ENCODE peak calls at places on chromosomes 16 and 17, in four cellular contexts. H is uterus, T is neural progenitor cell, Q is coronary artery. J is an unnamed sample.

GRCh38 chr17:73575470-73576235 is 68.6 kb downstream of the SDK2 start:
- DNase-seq in H (no peak), Q (no peak), T (no peak), J (no peak)

GRCh38 chr17:55571095-55571494 is 59.8 kb upstream of the SMIM36 start:
- DNase-seq in T (no peak), Q (no peak), H (no peak), J (no peak)

GRCh38 chr16:57486858-57487834 is 853 bp upstream of the DOK4 start:
- DNase-seq in Q (no peak), T (no peak), H (no peak), J (no peak)

GRCh38 chr16:46765050-46765449 is 16.9 kb upstream of the MYLK3 start:
- DNase-seq in H (no peak), T (no peak), Q (no peak), J (peak)

GRCh38 chr16:66087308-66087707 is 279.2 kb upstream of the CDH5 start:
- DNase-seq in Q (no peak), T (no peak), H (no peak), J (no peak)

GRCh38 chr16:87350681-87351319 is 32.8 kb downstream of the FBXO31 start:
- DNase-seq in T (no peak), H (no peak), Q (no peak), J (no peak)

GRCh38 chr17:76579281-76579680 is 6.4 kb downstream of the ST6GALNAC2 start:
- DNase-seq in T (no peak), H (no peak), Q (no peak), J (no peak)

GRCh38 chr17:39187152-39187830 is 10.2 kb downstream of the CACNB1 start:
- DNase-seq in T (no peak), Q (no peak), H (no peak), J (no peak)

GRCh38 chr17:3573246-3574100 is 15.9 kb upstream of the TRPV3 start:
- DNase-seq in Q (no peak), T (no peak), H (no peak), J (no peak)

GRCh38 chr17:31787857-31788570 is 71.0 kb downstream of the COPRS start:
- DNase-seq in H (peak), Q (peak), T (no peak), J (no peak)

GRCh38 chr16:50683689-50684374 is 2.7 kb upstream of the SNX20 start:
- DNase-seq in T (no peak), Q (no peak), H (no peak), J (no peak)

GRCh38 chr17:82819015-82819414 is 20.8 kb downstream of the ZNF750 start:
- DNase-seq in H (no peak), T (no peak), Q (no peak), J (no peak)

GRCh38 chr16:69105501-69106361 is at the start of gene HAS3:
- DNase-seq in Q (no peak), T (peak), H (no peak), J (peak)

GRCh38 chr17:47692895-47693666 is 880 bp upstream of the TBKBP1 start:
- DNase-seq in H (no peak), Q (no peak), T (no peak), J (no peak)

GRCh38 chr16:5010576-5011329 is 23.0 kb downstream of the NAGPA start:
- DNase-seq in T (peak), H (no peak), Q (no peak), J (no peak)

GRCh38 chr16:65889533-65889966 is 476.9 kb upstream of the CDH5 start:
- DNase-seq in T (no peak), H (no peak), Q (no peak), J (peak)

GRCh38 chr17:82408288-82408937 is 9.7 kb upstream of the HEXD start:
- DNase-seq in H (no peak), Q (no peak), T (no peak), J (peak)

GRCh38 chr16:70454221-70455034 is at the start of gene FCSK:
- DNase-seq in Q (no peak), H (peak), T (peak), J (peak)
- H3K27ac ChIP-seq in Q (peak), H (peak), T (peak), J (peak)

GRCh38 chr17:63919311-63919723 is 678 bp upstream of the GH1 start:
- DNase-seq in T (peak), H (peak), Q (no peak), J (peak)
- H3K27ac ChIP-seq in T (no peak), H (no peak), Q (no peak), J (no peak)

GRCh38 chr17:1787301-1787902 is 25.5 kb downstream of the SERPINF1 start:
- DNase-seq in H (peak), Q (peak), T (no peak), J (no peak)
- H3K27ac ChIP-seq in H (peak), Q (peak), T (no peak), J (no peak)

GRCh38 chr16:1078579-1079021 is 6.1 kb downstream of the SSTR5 start:
- DNase-seq in H (no peak), T (no peak), Q (peak), J (peak)
- H3K27ac ChIP-seq in H (no peak), T (no peak), Q (peak), J (peak)

DNA sequence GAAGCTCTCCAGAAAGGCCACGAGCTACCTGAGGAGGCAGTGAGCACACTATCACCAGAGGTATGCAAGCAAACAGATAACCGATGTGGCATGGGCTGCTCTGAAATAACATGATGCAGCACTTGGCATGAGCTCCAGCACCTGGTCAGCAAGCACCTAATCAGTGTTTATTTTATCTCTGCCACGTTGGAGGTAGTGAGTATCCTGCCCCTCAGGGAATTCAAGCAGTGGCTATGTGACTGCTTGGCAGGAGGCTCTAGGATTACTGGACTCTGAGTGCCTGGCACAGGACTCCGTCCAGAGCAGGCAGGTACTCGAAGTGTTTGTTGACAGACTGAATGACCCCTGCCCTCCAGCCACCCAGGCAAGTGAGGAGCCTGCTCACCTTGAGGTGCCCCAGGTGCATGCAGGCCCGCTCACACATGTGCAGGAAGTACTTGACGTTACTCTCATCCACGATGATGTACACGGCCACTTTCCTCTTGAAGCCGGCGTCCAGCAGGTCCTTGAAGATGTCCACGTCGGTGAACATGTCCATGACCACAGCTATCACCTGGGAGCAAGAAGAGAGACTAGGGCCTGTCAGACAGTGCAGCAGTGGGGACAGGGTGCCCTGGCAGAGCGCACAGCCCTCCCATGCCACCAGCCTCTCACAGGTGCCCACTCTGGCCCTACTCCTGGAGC is 16.6 kb downstream of the FAM83G start:
- DNase-seq in Q (no peak), T (no peak), H (no peak), J (no peak)
- H3K27ac ChIP-seq in Q (no peak), T (no peak), H (no peak), J (no peak)

DNA sequence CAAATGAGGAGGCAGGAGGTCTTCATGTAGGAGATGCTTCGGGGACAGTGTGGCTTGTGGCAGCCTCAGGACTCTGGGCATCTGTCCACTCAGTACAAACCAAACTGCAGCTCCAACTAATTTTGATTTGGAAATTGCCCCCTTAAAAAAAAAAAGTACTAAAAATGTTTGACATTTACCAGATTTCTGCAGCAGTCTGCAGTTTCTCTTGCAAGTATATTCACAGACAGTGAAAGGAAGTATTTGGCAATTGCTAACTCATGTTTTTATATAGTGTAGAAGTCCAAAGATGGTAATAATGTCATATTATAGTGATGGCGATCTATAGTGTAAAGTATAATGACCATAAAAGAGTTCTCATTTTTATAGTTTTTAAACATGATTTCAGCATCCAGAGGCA is 218.6 kb downstream of the PRKCA start:
- DNase-seq in T (no peak), H (no peak), Q (no peak), J (no peak)
- H3K27ac ChIP-seq in T (no peak), H (peak), Q (no peak), J (no peak)

GRCh38 chr16:52631711-52632110 is 84.8 kb upstream of the TOX3 start:
- DNase-seq in Q (no peak), H (no peak), T (no peak), J (no peak)

GRCh38 chr16:52634101-52634500 is 87.2 kb upstream of the TOX3 start:
- DNase-seq in Q (no peak), T (no peak), H (no peak), J (no peak)

GRCh38 chr16:52630711-52631110 is 83.8 kb upstream of the TOX3 start:
- DNase-seq in H (no peak), Q (no peak), T (no peak), J (no peak)

GRCh38 chr16:52634528-52634927 is 87.6 kb upstream of the TOX3 start:
- DNase-seq in H (no peak), Q (no peak), T (no peak), J (no peak)

DNA sequence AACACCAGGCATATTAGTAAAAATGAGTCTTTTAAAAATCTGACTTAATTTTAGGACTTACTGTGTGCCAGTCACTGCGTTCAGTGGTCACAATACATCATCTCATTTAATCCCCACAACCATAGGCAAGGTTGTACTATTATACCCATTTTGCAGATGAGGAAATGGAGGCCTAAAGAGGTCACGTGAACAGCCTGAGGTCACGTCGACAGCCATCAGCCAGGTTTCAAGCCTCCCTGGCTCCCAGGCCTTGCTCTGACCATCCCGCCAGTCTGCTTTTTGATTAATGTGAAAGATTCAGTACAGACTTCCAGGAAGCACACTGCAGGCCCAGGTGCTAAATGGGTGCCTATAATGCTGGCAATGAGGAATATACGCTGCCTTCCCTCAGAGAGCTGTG is 86.3 kb upstream of the TOX3 start:
- DNase-seq in H (no peak), Q (no peak), T (no peak), J (no peak)
- H3K27ac ChIP-seq in H (no peak), Q (no peak), T (no peak), J (no peak)

DNA sequence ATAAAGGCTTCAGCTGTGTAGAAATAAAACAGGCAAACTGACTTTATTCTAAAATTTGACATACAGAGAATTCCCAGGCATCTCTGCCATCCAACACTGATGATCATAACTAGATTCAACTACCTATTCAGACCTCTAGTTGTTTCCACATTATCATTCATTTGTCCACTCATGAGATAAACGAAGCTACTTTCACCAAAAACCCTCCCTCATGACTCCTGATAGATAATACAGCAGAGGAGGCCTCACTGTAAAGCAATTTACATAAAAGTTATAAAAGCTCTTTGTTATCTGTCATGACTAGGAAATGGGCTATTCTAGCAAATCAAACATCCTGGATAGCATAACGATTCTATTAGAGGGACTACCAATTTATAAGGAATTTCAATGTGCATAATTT is 19.6 kb upstream of the RFFL start:
- DNase-seq in Q (no peak), T (no peak), H (no peak), J (no peak)
- H3K27ac ChIP-seq in Q (no peak), T (no peak), H (no peak), J (no peak)